ENCODE peak calls at places on chromosomes 11 and 22, in five cellular contexts. One of them, this sample, is unnamed.

GRCh38 chr11:117145393-117145761 is 1.3 kb downstream of the PAFAH1B2 start:
- DNase-seq in HCT116: no peak
- DNase-seq in GM12878: no peak
- DNase-seq in H1: no peak
- DNase-seq in HepG2: peak
- DNase-seq in this sample: peak

GRCh38 chr11:8729837-8730696 is 47.5 kb downstream of the RPL27A start:
- DNase-seq in H1: no peak
- DNase-seq in HepG2: no peak
- DNase-seq in GM12878: no peak
- DNase-seq in HCT116: no peak
- DNase-seq in this sample: peak

GRCh38 chr22:28920757-28921584 is 37.6 kb downstream of the ZNRF3 start:
- DNase-seq in GM12878: peak
- DNase-seq in HepG2: peak
- DNase-seq in HCT116: no peak
- DNase-seq in H1: no peak
- DNase-seq in this sample: no peak

GRCh38 chr22:30868663-30869385 is 99.8 kb downstream of the MORC2 start:
- DNase-seq in GM12878: no peak
- DNase-seq in HepG2: no peak
- DNase-seq in H1: no peak
- DNase-seq in HCT116: no peak
- DNase-seq in this sample: no peak

GRCh38 chr11:64233913-64234839 is at the start of gene VEGFB:
- DNase-seq in H1: no peak
- DNase-seq in GM12878: no peak
- DNase-seq in HepG2: no peak
- DNase-seq in HCT116: no peak
- DNase-seq in this sample: peak

GRCh38 chr11:42066113-42066512 is 606.7 kb upstream of the LRRC4C start:
- DNase-seq in H1: no peak
- DNase-seq in HepG2: no peak
- DNase-seq in HCT116: no peak
- DNase-seq in GM12878: no peak
- DNase-seq in this sample: no peak

GRCh38 chr11:117633976-117634755 is 162.8 kb downstream of the DSCAML1 start:
- DNase-seq in GM12878: no peak
- DNase-seq in HepG2: no peak
- DNase-seq in H1: no peak
- DNase-seq in HCT116: no peak
- DNase-seq in this sample: no peak

GRCh38 chr11:62061356-62062222 is 62.2 kb upstream of the INCENP start:
- DNase-seq in H1: no peak
- DNase-seq in GM12878: no peak
- DNase-seq in HepG2: peak
- DNase-seq in HCT116: no peak
- DNase-seq in this sample: no peak

GRCh38 chr11:15955595-15955994 is 400.8 kb downstream of the SOX6 start:
- DNase-seq in HCT116: no peak
- DNase-seq in HepG2: no peak
- DNase-seq in GM12878: no peak
- DNase-seq in H1: no peak
- DNase-seq in this sample: no peak

GRCh38 chr11:107752508-107752907 is 40.7 kb upstream of the SLN start:
- DNase-seq in HCT116: no peak
- DNase-seq in H1: no peak
- DNase-seq in GM12878: no peak
- DNase-seq in HepG2: no peak
- DNase-seq in this sample: no peak

GRCh38 chr11:128305588-128305987 is 281.8 kb downstream of the ETS1 start:
- DNase-seq in HepG2: no peak
- DNase-seq in GM12878: no peak
- DNase-seq in HCT116: no peak
- DNase-seq in H1: no peak
- DNase-seq in this sample: no peak

GRCh38 chr22:49026476-49027121 is 801.1 kb downstream of the BRD1 start:
- DNase-seq in HCT116: no peak
- DNase-seq in HepG2: no peak
- DNase-seq in H1: no peak
- DNase-seq in GM12878: no peak
- DNase-seq in this sample: no peak

GRCh38 chr11:46543564-46543963 is 50.3 kb downstream of the AMBRA1 start:
- DNase-seq in HepG2: no peak
- DNase-seq in H1: no peak
- DNase-seq in GM12878: no peak
- DNase-seq in HCT116: no peak
- DNase-seq in this sample: peak

GRCh38 chr22:39297490-39298193 is 21.8 kb downstream of the RPL3 start:
- DNase-seq in HepG2: no peak
- DNase-seq in H1: no peak
- DNase-seq in GM12878: no peak
- DNase-seq in HCT116: no peak
- DNase-seq in this sample: no peak

GRCh38 chr11:131922220-131922619 is 551.8 kb downstream of the NTM start:
- DNase-seq in H1: no peak
- DNase-seq in HCT116: no peak
- DNase-seq in GM12878: no peak
- DNase-seq in HepG2: no peak
- DNase-seq in this sample: no peak

GRCh38 chr22:47310601-47311000 is 548.2 kb downstream of the TBC1D22A start:
- DNase-seq in GM12878: no peak
- DNase-seq in HepG2: no peak
- DNase-seq in H1: no peak
- DNase-seq in HCT116: peak
- DNase-seq in this sample: no peak

GRCh38 chr11:112963368-112963955 is 2.2 kb downstream of the NCAM1 start:
- DNase-seq in HepG2: no peak
- DNase-seq in GM12878: no peak
- DNase-seq in H1: no peak
- DNase-seq in HCT116: no peak
- DNase-seq in this sample: no peak

GRCh38 chr11:125188021-125188420 is 23.5 kb downstream of the PKNOX2 start:
- DNase-seq in GM12878: no peak
- DNase-seq in HCT116: no peak
- DNase-seq in H1: no peak
- DNase-seq in HepG2: no peak
- DNase-seq in this sample: no peak

GRCh38 chr22:38299001-38299651 is 18.1 kb downstream of the CSNK1E start:
- DNase-seq in H1: no peak
- DNase-seq in HepG2: no peak
- DNase-seq in HCT116: no peak
- DNase-seq in GM12878: no peak
- DNase-seq in this sample: no peak

GRCh38 chr11:105918039-105918438 is 104.0 kb downstream of the MSANTD4 start:
- DNase-seq in H1: no peak
- DNase-seq in HCT116: no peak
- DNase-seq in GM12878: no peak
- DNase-seq in HepG2: no peak
- DNase-seq in this sample: no peak

GRCh38 chr11:28090052-28090749 is 17.8 kb downstream of the KIF18A start:
- DNase-seq in HepG2: no peak
- DNase-seq in GM12878: no peak
- DNase-seq in HCT116: no peak
- DNase-seq in H1: no peak
- DNase-seq in this sample: no peak

GRCh38 chr11:91160661-91161060 is 937.8 kb upstream of the CHORDC1 start:
- DNase-seq in HCT116: no peak
- DNase-seq in HepG2: no peak
- DNase-seq in GM12878: no peak
- DNase-seq in H1: no peak
- DNase-seq in this sample: no peak

GRCh38 chr11:68342459-68343158 is 30.2 kb downstream of the LRP5 start:
- DNase-seq in H1: peak
- DNase-seq in HCT116: peak
- DNase-seq in GM12878: no peak
- DNase-seq in HepG2: no peak
- DNase-seq in this sample: no peak

GRCh38 chr11:123404626-123405025 is 25.4 kb upstream of the GRAMD1B start:
- DNase-seq in H1: no peak
- DNase-seq in HCT116: no peak
- DNase-seq in HepG2: no peak
- DNase-seq in GM12878: no peak
- DNase-seq in this sample: no peak

GRCh38 chr11:73907191-73907590 is 30.4 kb downstream of the PAAF1 start:
- DNase-seq in HCT116: peak
- DNase-seq in HepG2: peak
- DNase-seq in H1: no peak
- DNase-seq in GM12878: no peak
- DNase-seq in this sample: peak

GRCh38 chr11:128522943-128523518 is 64.3 kb downstream of the ETS1 start:
- DNase-seq in HCT116: no peak
- DNase-seq in H1: no peak
- DNase-seq in HepG2: no peak
- DNase-seq in GM12878: no peak
- DNase-seq in this sample: no peak

GRCh38 chr11:69014084-69014935 is 1.3 kb upstream of the MRGPRF start:
- DNase-seq in GM12878: no peak
- DNase-seq in HepG2: peak
- DNase-seq in H1: no peak
- DNase-seq in HCT116: no peak
- DNase-seq in this sample: no peak

GRCh38 chr11:64633555-64634159 is 42.6 kb downstream of the SLC22A12 start:
- DNase-seq in GM12878: no peak
- DNase-seq in HCT116: no peak
- DNase-seq in HepG2: no peak
- DNase-seq in H1: no peak
- DNase-seq in this sample: no peak

GRCh38 chr11:69595805-69596665 is 44.9 kb upstream of the CCND1 start:
- DNase-seq in H1: no peak
- DNase-seq in HCT116: no peak
- DNase-seq in HepG2: no peak
- DNase-seq in GM12878: no peak
- DNase-seq in this sample: no peak

GRCh38 chr11:8282621-8283509 is 19.2 kb upstream of the LMO1 start:
- DNase-seq in HepG2: no peak
- DNase-seq in HCT116: no peak
- DNase-seq in GM12878: no peak
- DNase-seq in H1: no peak
- DNase-seq in this sample: no peak

GRCh38 chr11:35427158-35427557 is 7.8 kb upstream of the SLC1A2 start:
- DNase-seq in H1: no peak
- DNase-seq in HCT116: no peak
- DNase-seq in HepG2: no peak
- DNase-seq in GM12878: no peak
- DNase-seq in this sample: no peak

GRCh38 chr11:134044514-134045284 is 24.2 kb upstream of the JAM3 start:
- DNase-seq in H1: no peak
- DNase-seq in GM12878: no peak
- DNase-seq in HCT116: no peak
- DNase-seq in HepG2: no peak
- DNase-seq in this sample: no peak

GRCh38 chr22:25366408-25366807 is 147.0 kb downstream of the CRYBB2 start:
- DNase-seq in HepG2: no peak
- DNase-seq in H1: no peak
- DNase-seq in GM12878: no peak
- DNase-seq in HCT116: no peak
- DNase-seq in this sample: no peak

GRCh38 chr11:818396-819128 is at the start of gene PNPLA2:
- DNase-seq in H1: no peak
- DNase-seq in HepG2: peak
- DNase-seq in GM12878: no peak
- DNase-seq in HCT116: no peak
- DNase-seq in this sample: no peak

GRCh38 chr11:819943-820649 is 1.4 kb downstream of the PNPLA2 start:
- DNase-seq in H1: no peak
- DNase-seq in GM12878: no peak
- DNase-seq in HepG2: peak
- DNase-seq in HCT116: peak
- DNase-seq in this sample: peak

GRCh38 chr11:820655-821512 is 2.2 kb downstream of the PNPLA2 start:
- DNase-seq in HCT116: no peak
- DNase-seq in GM12878: no peak
- DNase-seq in HepG2: peak
- DNase-seq in H1: no peak
- DNase-seq in this sample: no peak

GRCh38 chr11:821513-822371 is 3.0 kb downstream of the PNPLA2 start:
- DNase-seq in GM12878: no peak
- DNase-seq in HCT116: no peak
- DNase-seq in HepG2: no peak
- DNase-seq in H1: no peak
- DNase-seq in this sample: no peak

DNA sequence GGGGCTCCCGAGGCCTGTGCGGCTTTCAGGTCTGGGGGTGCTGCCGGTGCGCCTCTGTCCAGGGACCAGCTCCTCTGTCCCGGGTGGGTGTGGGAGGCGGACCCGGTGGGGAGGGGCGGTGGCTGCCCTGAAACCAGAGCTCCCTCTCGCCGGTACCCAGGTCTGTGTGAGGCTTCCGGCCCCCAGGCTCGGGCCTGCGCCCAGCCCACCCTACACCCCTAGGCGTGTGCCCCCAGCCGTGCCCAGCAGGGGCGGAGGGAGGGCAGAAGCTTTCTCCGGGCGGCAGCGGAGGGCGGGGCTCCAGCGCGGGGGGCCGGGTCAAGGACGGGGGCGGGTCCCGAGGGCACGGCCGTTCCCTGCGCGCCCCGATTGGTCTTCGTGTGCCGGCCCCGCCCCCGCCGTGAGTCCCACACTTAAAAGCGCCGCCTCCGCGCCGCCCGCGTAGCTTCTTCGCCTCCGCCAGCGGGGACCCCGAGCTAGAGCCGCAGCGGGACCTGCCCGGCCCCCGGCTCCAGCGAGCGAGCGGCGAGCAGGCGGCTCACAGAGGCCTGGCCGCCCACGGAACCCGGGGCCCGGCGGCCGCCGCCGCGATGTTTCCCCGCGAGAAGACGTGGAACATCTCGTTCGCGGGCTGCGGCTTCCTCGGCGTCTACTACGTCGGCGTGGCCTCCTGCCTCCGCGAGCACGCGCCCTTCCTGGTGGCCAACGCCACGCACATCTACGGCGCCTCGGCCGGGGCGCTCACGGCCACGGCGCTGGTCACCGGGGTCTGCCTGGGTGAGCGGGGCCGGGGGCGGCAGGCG is 616 bp downstream of the PNPLA2 start:
- DNase-seq in HCT116: no peak
- DNase-seq in HepG2: peak
- DNase-seq in GM12878: no peak
- DNase-seq in H1: no peak
- DNase-seq in this sample: peak
- TF ChIP-seq SRF in HCT116: no peak
- TF ChIP-seq SRF in HepG2: no peak
- TF ChIP-seq SRF in GM12878: no peak
- TF ChIP-seq SRF in H1: no peak
- TF ChIP-seq SRF in this sample: no peak

GRCh38 chr11:120196857-120197253 is 14.0 kb upstream of the OAF start:
- DNase-seq in HepG2: no peak
- DNase-seq in HCT116: no peak
- DNase-seq in GM12878: no peak
- DNase-seq in H1: no peak
- DNase-seq in this sample: no peak
- H3K27ac ChIP-seq in HepG2: peak
- H3K27ac ChIP-seq in HCT116: no peak
- H3K27ac ChIP-seq in GM12878: no peak
- H3K27ac ChIP-seq in H1: no peak
- H3K27ac ChIP-seq in this sample: no peak

GRCh38 chr22:44214187-44214586 is 33.5 kb downstream of the PARVG start:
- DNase-seq in H1: no peak
- DNase-seq in HepG2: no peak
- DNase-seq in GM12878: no peak
- DNase-seq in HCT116: no peak
- DNase-seq in this sample: no peak
- TF ChIP-seq SRF in H1: no peak
- TF ChIP-seq SRF in HepG2: no peak
- TF ChIP-seq SRF in GM12878: no peak
- TF ChIP-seq SRF in HCT116: no peak
- TF ChIP-seq SRF in this sample: no peak

GRCh38 chr11:77548552-77549439 is 41.0 kb upstream of the AQP11 start:
- DNase-seq in HepG2: no peak
- DNase-seq in GM12878: no peak
- DNase-seq in H1: no peak
- DNase-seq in HCT116: no peak
- DNase-seq in this sample: no peak
- H3K27ac ChIP-seq in HepG2: no peak
- H3K27ac ChIP-seq in GM12878: no peak
- H3K27ac ChIP-seq in H1: peak
- H3K27ac ChIP-seq in HCT116: no peak
- H3K27ac ChIP-seq in this sample: no peak